ENCODE peak calls at places on chromosome 20, in eight cellular contexts. L is stimulated activated CD4-positive, alpha-beta T cell treated with anti-CD3 and anti-CD28 coated beads, Interleukin-15, amount 100 ng/mL, for 24 hours; Y is T-helper 17 cell; T is kidney tubule cell; V is NCI-H774; S is NCI-H2081; Z is HAP-1; E is GM23248. R is an unnamed sample.

GRCh38 chr20:21781446-21782075 is 76.1 kb downstream of the PAX1 start:
- DNase-seq in L (no peak), Y (no peak), T (no peak), V (peak), S (no peak), Z (no peak), E (no peak), R (no peak)

GRCh38 chr20:24334830-24335229 is 134.6 kb upstream of the SYNDIG1 start:
- DNase-seq in L (no peak), Y (no peak), T (no peak), V (no peak), S (no peak), Z (no peak), E (no peak), R (no peak)

GRCh38 chr20:48928832-48929725 is 7.6 kb downstream of the ARFGEF2 start:
- DNase-seq in L (no peak), Y (no peak), T (no peak), V (no peak), S (no peak), Z (no peak), E (peak), R (no peak)

GRCh38 chr20:53914861-53915458 is 155.4 kb downstream of the BCAS1 start:
- DNase-seq in L (no peak), Y (no peak), T (no peak), V (no peak), S (no peak), Z (peak), E (no peak), R (no peak)

GRCh38 chr20:10469599-10469998 is 34.5 kb downstream of the SLX4IP start:
- DNase-seq in L (no peak), Y (no peak), T (peak), V (peak), S (peak), Z (peak), E (peak), R (no peak)

GRCh38 chr20:35994994-35995453 is 26.6 kb downstream of the CNBD2 start:
- DNase-seq in L (peak), Y (peak), T (peak), V (peak), S (peak), Z (peak), E (peak), R (peak)

GRCh38 chr20:38842558-38842981 is 37.1 kb downstream of the PPP1R16B start:
- DNase-seq in L (peak), Y (no peak), T (no peak), V (no peak), S (no peak), Z (no peak), E (no peak), R (peak)

GRCh38 chr20:50360218-50360672 is 149.9 kb upstream of the PTPN1 start:
- DNase-seq in L (no peak), Y (no peak), T (no peak), V (no peak), S (no peak), Z (no peak), E (no peak), R (no peak)

GRCh38 chr20:49290608-49291191 is 12.8 kb upstream of the ZNFX1 start:
- DNase-seq in L (no peak), Y (no peak), T (peak), V (no peak), S (no peak), Z (peak), E (no peak), R (no peak)

GRCh38 chr20:15257471-15257870 is 920.1 kb upstream of the FLRT3 start:
- DNase-seq in L (no peak), Y (no peak), T (no peak), V (no peak), S (no peak), Z (no peak), E (no peak), R (no peak)

GRCh38 chr20:38225240-38225899 is 35.2 kb downstream of the KIAA1755 start:
- DNase-seq in L (no peak), Y (no peak), T (no peak), V (no peak), S (no peak), Z (no peak), E (no peak), R (no peak)

GRCh38 chr20:49446808-49447207 is 35.7 kb downstream of the KCNB1 start:
- DNase-seq in L (no peak), Y (no peak), T (no peak), V (no peak), S (no peak), Z (no peak), E (peak), R (no peak)

GRCh38 chr20:19740503-19740902 is 17.6 kb upstream of the RIN2 start:
- DNase-seq in L (no peak), Y (no peak), T (no peak), V (no peak), S (no peak), Z (no peak), E (no peak), R (no peak)

GRCh38 chr20:24034820-24035219 is 46.2 kb upstream of the GGTLC1 start:
- DNase-seq in L (no peak), Y (no peak), T (peak), V (peak), S (no peak), Z (no peak), E (no peak), R (no peak)

GRCh38 chr20:25860531-25861150 is 164.0 kb upstream of the ZNF337 start:
- DNase-seq in L (no peak), Y (no peak), T (no peak), V (no peak), S (no peak), Z (no peak), E (no peak), R (no peak)

GRCh38 chr20:61436674-61437279 is 184.7 kb downstream of the CDH4 start:
- DNase-seq in L (no peak), Y (no peak), T (peak), V (no peak), S (no peak), Z (peak), E (peak), R (no peak)

R was measured in RPMI8226.